ENCODE peak calls at places on chromosomes 4 and X, in eight cellular contexts. J, M, S, K, C, Y, D and Q are unnamed samples.

GRCh38 chr4:76232681-76233080 is 18.8 kb upstream of the FAM47E start:
- DNase-seq in D (no peak), C (no peak), M (no peak), K (no peak), S (no peak), J (no peak), Y (no peak), Q (no peak)

GRCh38 chr4:86661006-86661405 is 66.9 kb downstream of the PTPN13 start:
- DNase-seq in C (no peak), K (no peak), J (no peak), S (no peak), Y (no peak), M (no peak), D (no peak), Q (no peak)

GRCh38 chr4:145216532-145216931 is 36.1 kb upstream of the OTUD4 start:
- DNase-seq in J (peak), C (peak), S (no peak), Y (peak), D (no peak), K (no peak), M (no peak), Q (no peak)

GRCh38 chrX:64977051-64977450 is 801 bp upstream of the ZC4H2 start:
- DNase-seq in S (no peak), K (no peak), D (no peak), Y (no peak), M (no peak), J (no peak), C (no peak), Q (no peak)

GRCh38 chrX:3066555-3066954 is 25.3 kb downstream of the ARSF start:
- DNase-seq in D (peak), Y (peak), M (no peak), K (peak), J (no peak), C (no peak), S (no peak), Q (no peak)

GRCh38 chr4:23904639-23905061 is 14.8 kb upstream of the PPARGC1A start:
- DNase-seq in D (peak), K (no peak), S (no peak), Y (no peak), J (no peak), C (no peak), M (no peak), Q (no peak)

GRCh38 chrX:133413218-133413925 is 1.9 kb downstream of the GPC4 start:
- DNase-seq in Y (no peak), D (no peak), J (no peak), S (no peak), M (no peak), C (no peak), K (no peak), Q (no peak)

GRCh38 chrX:118536687-118537461 is 41.3 kb downstream of the DOCK11 start:
- DNase-seq in J (peak), C (peak), D (no peak), M (peak), Y (no peak), S (no peak), K (peak), Q (no peak)

GRCh38 chrX:72351606-72352338 is 46.1 kb upstream of the CITED1 start:
- DNase-seq in C (no peak), M (no peak), J (no peak), K (no peak), S (no peak), Y (no peak), D (no peak), Q (no peak)

GRCh38 chr4:6586715-6587325 is 11.8 kb downstream of the MAN2B2 start:
- DNase-seq in M (no peak), S (no peak), K (no peak), Y (no peak), C (no peak), D (no peak), J (no peak), Q (no peak)

GRCh38 chrX:119228506-119229290 is 7.4 kb upstream of the PGRMC1 start:
- DNase-seq in Y (no peak), K (no peak), M (no peak), J (peak), S (no peak), C (no peak), D (no peak), Q (no peak)

GRCh38 chr4:97987019-97987648 is 156.1 kb downstream of the STPG2 start:
- DNase-seq in Y (peak), C (peak), S (no peak), M (no peak), J (no peak), D (no peak), K (no peak), Q (no peak)

GRCh38 chr4:138967313-138967712 is 48.3 kb upstream of the NOCT start:
- DNase-seq in S (no peak), J (no peak), M (no peak), K (no peak), Y (no peak), D (no peak), C (peak), Q (no peak)

GRCh38 chr4:88027611-88028608 is 20.5 kb downstream of the PKD2 start:
- DNase-seq in K (no peak), J (peak), M (no peak), Y (peak), S (no peak), D (no peak), C (no peak), Q (no peak)

GRCh38 chrX:110847334-110847733 is 51.7 kb upstream of the CHRDL1 start:
- DNase-seq in C (peak), K (no peak), S (no peak), Y (peak), D (no peak), M (no peak), J (peak), Q (no peak)

GRCh38 chr4:53273726-53274125 is 92.1 kb downstream of the SCFD2 start:
- DNase-seq in Y (no peak), K (no peak), C (no peak), J (peak), D (no peak), M (no peak), S (no peak), Q (no peak)

GRCh38 chrX:68261060-68261672 is 172.1 kb downstream of the OPHN1 start:
- DNase-seq in J (no peak), Y (no peak), S (no peak), D (no peak), C (no peak), K (no peak), M (no peak), Q (no peak)

GRCh38 chrX:88244066-88244465 is 503.0 kb upstream of the CPXCR1 start:
- DNase-seq in Y (no peak), D (no peak), S (no peak), K (no peak), J (no peak), M (no peak), C (no peak), Q (no peak)

GRCh38 chrX:137151403-137151802 is 117.6 kb upstream of the GPR101 start:
- DNase-seq in Y (peak), D (no peak), C (no peak), J (no peak), S (no peak), M (no peak), K (no peak), Q (no peak)

GRCh38 chrX:102899940-102900916 is 36.8 kb upstream of the RAB40AL start:
- DNase-seq in D (peak), C (peak), J (peak), Y (peak), S (no peak), M (peak), K (peak), Q (no peak)

GRCh38 chr4:6613676-6614651 is 26.5 kb upstream of the MRFAP1 start:
- DNase-seq in K (no peak), D (no peak), M (no peak), S (no peak), J (no peak), Y (no peak), C (no peak), Q (no peak)

GRCh38 chr4:12145106-12145505 is 716.4 kb upstream of the HS3ST1 start:
- DNase-seq in S (no peak), Y (no peak), M (no peak), C (no peak), K (no peak), D (no peak), J (no peak), Q (no peak)

GRCh38 chr4:7319024-7319423 is 115.7 kb downstream of the PSAPL1 start:
- DNase-seq in S (no peak), D (no peak), C (no peak), M (no peak), J (no peak), K (no peak), Y (no peak), Q (no peak)

GRCh38 chrX:15242899-15243555 is 26.9 kb downstream of the ASB9 start:
- DNase-seq in D (no peak), K (peak), J (peak), S (no peak), M (peak), Y (peak), C (peak), Q (no peak)

GRCh38 chrX:43974736-43975135 is 1.5 kb upstream of the NDP start:
- DNase-seq in S (no peak), J (no peak), D (no peak), Y (no peak), K (no peak), C (no peak), M (no peak), Q (no peak)

GRCh38 chr4:7828926-7829325 is 110.7 kb downstream of the AFAP1 start:
- DNase-seq in D (no peak), Y (no peak), M (no peak), S (no peak), J (peak), K (no peak), C (no peak), Q (no peak)

GRCh38 chr4:10121568-10122097 is 5.0 kb upstream of the WDR1 start:
- DNase-seq in D (no peak), M (no peak), C (no peak), S (no peak), J (no peak), Y (no peak), K (no peak), Q (no peak)

GRCh38 chr4:134001057-134001456 is 200.5 kb downstream of the PABPC4L start:
- DNase-seq in S (no peak), C (no peak), M (no peak), D (no peak), J (no peak), K (no peak), Y (no peak), Q (no peak)

GRCh38 chrX:12673487-12673886 is 117.7 kb upstream of the PRPS2 start:
- DNase-seq in J (no peak), S (no peak), K (no peak), D (no peak), M (no peak), Y (no peak), C (no peak), Q (no peak)

GRCh38 chrX:53257670-53258423 is 23.5 kb downstream of the IQSEC2 start:
- DNase-seq in Y (no peak), J (no peak), M (no peak), D (no peak), S (no peak), K (no peak), C (no peak), Q (no peak)

GRCh38 chr4:180860136-180860720 is 1383.0 kb upstream of the TENM3 start:
- DNase-seq in K (no peak), M (no peak), D (no peak), J (no peak), S (no peak), C (no peak), Y (no peak), Q (no peak)

GRCh38 chr4:142142403-142142802 is 506.0 kb downstream of the IL15 start:
- DNase-seq in K (no peak), Y (no peak), C (no peak), S (no peak), J (no peak), D (no peak), M (no peak), Q (no peak)

GRCh38 chrX:35625714-35626113 is 172.4 kb upstream of the MAGEB16 start:
- DNase-seq in S (no peak), C (no peak), Y (no peak), D (no peak), M (no peak), J (no peak), K (no peak), Q (no peak)

GRCh38 chr4:38889143-38889542 is 21.5 kb downstream of the FAM114A1 start:
- DNase-seq in C (peak), J (peak), S (no peak), D (no peak), M (no peak), K (no peak), Y (no peak), Q (no peak)